ENCODE peak calls at places on chromosomes 1 and 21, in ten cellular contexts. X is gastrocnemius medialis, L is vagina, E is uterus, U is A549, M is breast epithelium, C is adrenal gland, Z is stomach, A is ovary, K is HCT116. F is an unnamed sample. For H3K4me1, the result is how much of the 10 kb centered on the place peaks cover.

GRCh38 chr1:91555821-91556531 is 55.3 kb downstream of the CDC7 start:
- DNase-seq in M (no peak), Z (no peak), K (no peak), X (no peak), U (no peak), A (no peak), E (no peak), C (peak), L (no peak), F (no peak)

GRCh38 chr1:16617101-16617727 is 3.9 kb upstream of the NBPF1 start:
- DNase-seq in A (peak), E (peak), C (peak), L (peak), Z (peak), K (no peak), X (no peak), M (no peak), U (no peak), F (peak)

GRCh38 chr1:233790662-233791371 is 113.7 kb upstream of the SLC35F3 start:
- DNase-seq in U (peak), K (peak), M (no peak), E (peak), Z (peak), L (no peak), C (peak), A (peak), X (no peak), F (peak)

GRCh38 chr1:221087919-221088318 is 208.7 kb downstream of the HLX start:
- DNase-seq in M (no peak), Z (no peak), U (no peak), L (no peak), E (no peak), X (no peak), K (no peak), A (no peak), C (no peak), F (no peak)

GRCh38 chr1:157156058-157156541 is 17.9 kb upstream of the ETV3 start:
- DNase-seq in M (peak), U (peak), E (peak), L (no peak), Z (peak), C (peak), A (peak), X (peak), K (peak), F (peak)

GRCh38 chr21:36388835-36389234 is 3.6 kb downstream of the CHAF1B start:
- DNase-seq in U (no peak), C (no peak), K (no peak), Z (no peak), X (peak), L (no peak), A (no peak), M (no peak), E (no peak), F (no peak)

GRCh38 chr1:23159963-23160877 is 8.4 kb downstream of the LUZP1 start:
- DNase-seq in M (no peak), K (no peak), E (no peak), Z (no peak), C (no peak), X (no peak), U (no peak), L (no peak), A (no peak), F (no peak)

GRCh38 chr1:52153898-52154297 is 12.0 kb downstream of the ZFYVE9 start:
- DNase-seq in C (no peak), E (no peak), A (no peak), Z (no peak), X (no peak), K (no peak), L (no peak), M (no peak), U (no peak), F (no peak)

GRCh38 chr1:160375788-160376524 is 9.1 kb downstream of the NHLH1 start:
- DNase-seq in Z (no peak), X (no peak), M (no peak), L (peak), A (no peak), U (no peak), E (no peak), C (no peak), K (no peak), F (no peak)

GRCh38 chr1:182595641-182596240 is 6.7 kb upstream of the RNASEL start:
- DNase-seq in C (peak), E (peak), U (peak), Z (peak), M (peak), X (peak), L (no peak), A (peak), K (peak), F (peak)

GRCh38 chr1:235009561-235010306 is 118.9 kb downstream of the TOMM20 start:
- DNase-seq in E (no peak), M (no peak), L (no peak), K (no peak), A (no peak), X (no peak), Z (no peak), U (no peak), C (no peak), F (peak)

GRCh38 chr1:28553229-28553930 is 495 bp downstream of the TRNAU1AP start:
- DNase-seq in M (peak), C (peak), U (peak), A (peak), E (no peak), X (no peak), K (no peak), L (no peak), Z (peak), F (peak)

GRCh38 chr1:119275145-119275929 is 93.2 kb upstream of the HAO2 start:
- DNase-seq in E (peak), X (peak), K (peak), M (no peak), Z (peak), L (no peak), U (peak), A (no peak), C (peak), F (no peak)

GRCh38 chr1:182955596-182956588 is 2.9 kb upstream of the SHCBP1L start:
- DNase-seq in E (no peak), M (no peak), Z (no peak), L (no peak), A (no peak), X (peak), C (peak), U (no peak), K (no peak), F (no peak)

GRCh38 chr1:65330021-65330420 is 20.7 kb downstream of the DNAJC6 start:
- DNase-seq in K (no peak), C (no peak), M (no peak), E (no peak), A (no peak), U (no peak), Z (no peak), X (no peak), L (no peak), F (no peak)

GRCh38 chr1:3423245-3423829 is 31.1 kb upstream of the ARHGEF16 start:
- DNase-seq in L (no peak), Z (peak), A (no peak), E (no peak), U (no peak), K (no peak), X (no peak), M (no peak), C (no peak), F (no peak)

GRCh38 chr1:48182441-48182840 is 40.1 kb upstream of the SLC5A9 start:
- DNase-seq in C (no peak), U (no peak), M (no peak), K (no peak), L (no peak), E (no peak), X (no peak), Z (no peak), A (no peak), F (no peak)

GRCh38 chr1:111967067-111967690 is 22.3 kb downstream of the KCND3 start:
- DNase-seq in U (no peak), A (no peak), X (no peak), M (no peak), C (no peak), Z (no peak), L (no peak), E (no peak), K (no peak), F (no peak)

GRCh38 chr1:40221977-40222772 is 25.6 kb upstream of the TMCO2 start:
- DNase-seq in X (no peak), M (no peak), K (no peak), L (no peak), U (no peak), Z (no peak), A (no peak), E (no peak), C (no peak), F (no peak)

DNA sequence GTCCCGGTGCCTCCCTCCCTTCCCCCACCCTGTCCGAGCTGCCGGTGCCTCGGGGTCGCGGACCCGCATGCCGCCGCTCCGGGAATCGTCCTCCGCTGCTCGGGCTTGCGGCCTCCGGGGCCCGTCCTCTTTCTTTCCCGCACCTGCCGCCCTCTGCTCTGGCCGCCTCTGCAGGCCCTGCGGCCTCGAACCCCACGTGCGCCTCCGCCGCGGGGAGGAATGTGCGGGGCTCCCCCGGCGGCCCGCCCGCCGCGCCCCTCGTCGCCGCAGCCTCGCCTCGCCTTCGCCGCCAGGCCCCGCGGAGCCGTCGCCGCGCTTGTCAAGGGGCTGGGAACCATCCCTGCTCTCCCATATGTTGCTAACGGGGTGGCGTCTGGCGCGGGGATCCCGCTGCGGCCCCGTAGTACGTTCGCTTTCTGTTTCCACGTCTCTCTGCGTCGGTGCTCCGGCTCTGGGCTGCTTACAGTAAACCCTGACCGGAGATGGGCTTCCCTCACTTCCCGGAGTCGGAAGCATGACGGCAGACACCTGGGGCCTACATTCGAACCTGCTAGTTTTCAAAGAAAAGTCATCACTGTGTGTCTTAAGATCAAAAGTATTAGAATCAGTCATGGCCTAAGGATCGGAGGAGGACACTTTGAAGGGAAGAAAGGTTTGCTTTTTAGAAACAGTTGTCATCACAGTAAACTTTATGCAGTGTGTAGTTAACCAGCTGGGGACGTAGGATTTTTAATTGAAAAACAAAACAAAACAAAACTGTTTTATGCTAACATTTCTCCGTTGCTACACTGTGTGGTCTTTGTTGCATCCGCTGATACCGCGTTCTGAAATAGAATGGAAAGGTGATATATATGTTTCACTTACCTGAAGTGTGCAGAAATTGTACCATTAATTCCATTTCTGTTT is 68.9 kb downstream of the SLC35A3 start:
- DNase-seq in Z (peak), X (peak), L (no peak), K (no peak), C (peak), M (peak), U (no peak), E (peak), A (peak), F (peak)
- H3K4me1 ChIP-seq in Z (half or more), X (under half), L (under half), K (under half), C (under half), M (under half), U (under half), E (under half), A (under half), F (under half)

GRCh38 chr1:54413295-54413694 is 7.1 kb upstream of the SSBP3 start:
- DNase-seq in K (no peak), L (no peak), Z (peak), M (no peak), A (peak), E (peak), C (peak), X (no peak), U (no peak), F (peak)
- TF ChIP-seq POLR2A in K (no peak), L (no peak), Z (no peak), M (no peak), A (no peak), E (no peak), C (no peak), X (no peak), U (no peak), F (no peak)

GRCh38 chr1:33346921-33347649 is 26.2 kb upstream of the A3GALT2 start:
- DNase-seq in C (peak), Z (peak), U (peak), E (peak), A (no peak), K (peak), M (no peak), L (no peak), X (no peak), F (no peak)
- H3K4me1 ChIP-seq in C (half or more), Z (half or more), U (under half), E (under half), A (under half), K (half or more), M (under half), L (half or more), X (half or more), F (half or more)

DNA sequence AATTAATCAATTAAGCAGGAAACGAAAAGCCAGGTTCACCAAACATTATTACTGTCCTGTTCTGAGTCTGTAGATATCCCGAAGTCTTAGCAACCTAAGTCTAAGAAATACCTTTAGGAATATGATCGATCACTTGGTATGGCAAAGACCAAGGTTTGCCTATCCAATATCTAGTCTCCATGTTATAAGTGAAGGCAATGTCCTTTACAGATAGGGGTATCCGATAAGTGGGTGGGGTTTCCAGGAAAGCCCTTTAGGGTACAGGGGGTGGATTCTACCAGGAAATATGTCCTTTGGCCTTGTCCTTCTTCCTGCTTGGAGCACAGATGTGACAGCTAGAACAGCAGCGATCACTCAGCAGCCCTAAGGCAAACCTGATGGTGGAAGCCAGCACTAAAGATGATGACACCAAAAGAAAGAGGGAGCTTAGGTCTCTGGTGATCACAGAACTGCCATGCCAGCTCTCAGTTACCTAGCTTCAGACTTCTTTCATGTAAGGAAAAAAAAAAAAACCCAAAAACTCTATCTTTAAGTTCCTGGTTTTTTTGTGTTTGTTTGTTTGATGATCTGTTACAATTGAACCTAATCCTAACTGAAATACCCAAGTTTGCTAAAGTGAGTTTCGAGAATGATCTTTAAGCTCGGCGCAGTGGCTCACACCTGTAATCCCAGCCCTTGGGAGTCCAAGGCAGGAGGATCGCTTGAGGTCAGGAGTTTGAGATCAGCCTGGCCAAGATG is 40.8 kb downstream of the DSTYK start:
- DNase-seq in K (no peak), C (no peak), X (no peak), L (no peak), Z (no peak), U (no peak), E (no peak), M (no peak), A (no peak), F (no peak)
- TF ChIP-seq POLR2A in K (no peak), C (no peak), X (no peak), L (no peak), Z (no peak), U (no peak), E (no peak), M (no peak), A (no peak), F (no peak)

GRCh38 chr21:34883501-34884271 is 165.4 kb downstream of the RUNX1 start:
- DNase-seq in X (no peak), U (no peak), E (no peak), C (no peak), M (no peak), Z (no peak), A (no peak), K (no peak), L (no peak), F (no peak)
- H3K4me1 ChIP-seq in X (under half), U (half or more), E (under half), C (under half), M (under half), Z (under half), A (under half), K (half or more), L (under half), F (under half)

GRCh38 chr1:228150458-228151169 is 884 bp downstream of the GJC2 start:
- DNase-seq in U (no peak), C (peak), L (no peak), A (peak), X (peak), M (no peak), E (peak), K (no peak), Z (no peak), F (no peak)

GRCh38 chr1:228150021-228150457 is 309 bp downstream of the GJC2 start:
- DNase-seq in M (no peak), L (no peak), Z (no peak), C (no peak), E (no peak), A (peak), K (no peak), X (peak), U (no peak), F (no peak)

GRCh38 chr1:228148196-228148861 is 1.4 kb upstream of the GJC2 start:
- DNase-seq in K (no peak), U (no peak), E (peak), M (no peak), Z (no peak), L (no peak), C (no peak), X (peak), A (peak), F (peak)

GRCh38 chr1:228148971-228149340 is 774 bp upstream of the GJC2 start:
- DNase-seq in U (no peak), Z (no peak), E (no peak), A (no peak), X (peak), M (no peak), K (no peak), L (no peak), C (no peak), F (no peak)

GRCh38 chr1:228149341-228150020 is at the start of gene GJC2:
- DNase-seq in E (peak), U (no peak), A (peak), L (no peak), C (no peak), K (no peak), Z (no peak), M (no peak), X (peak), F (no peak)
- TF ChIP-seq POLR2A in E (peak), U (no peak), A (no peak), L (no peak), C (no peak), K (no peak), Z (no peak), M (no peak), X (no peak), F (no peak)

GRCh38 chr1:35184495-35185199 is 8.3 kb downstream of the SFPQ start:
- DNase-seq in E (no peak), C (no peak), L (no peak), K (no peak), X (no peak), A (no peak), M (no peak), Z (no peak), U (no peak), F (no peak)
- H3K4me1 ChIP-seq in E (under half), C (half or more), L (half or more), K (under half), X (half or more), A (under half), M (under half), Z (half or more), U (half or more), F (half or more)

DNA sequence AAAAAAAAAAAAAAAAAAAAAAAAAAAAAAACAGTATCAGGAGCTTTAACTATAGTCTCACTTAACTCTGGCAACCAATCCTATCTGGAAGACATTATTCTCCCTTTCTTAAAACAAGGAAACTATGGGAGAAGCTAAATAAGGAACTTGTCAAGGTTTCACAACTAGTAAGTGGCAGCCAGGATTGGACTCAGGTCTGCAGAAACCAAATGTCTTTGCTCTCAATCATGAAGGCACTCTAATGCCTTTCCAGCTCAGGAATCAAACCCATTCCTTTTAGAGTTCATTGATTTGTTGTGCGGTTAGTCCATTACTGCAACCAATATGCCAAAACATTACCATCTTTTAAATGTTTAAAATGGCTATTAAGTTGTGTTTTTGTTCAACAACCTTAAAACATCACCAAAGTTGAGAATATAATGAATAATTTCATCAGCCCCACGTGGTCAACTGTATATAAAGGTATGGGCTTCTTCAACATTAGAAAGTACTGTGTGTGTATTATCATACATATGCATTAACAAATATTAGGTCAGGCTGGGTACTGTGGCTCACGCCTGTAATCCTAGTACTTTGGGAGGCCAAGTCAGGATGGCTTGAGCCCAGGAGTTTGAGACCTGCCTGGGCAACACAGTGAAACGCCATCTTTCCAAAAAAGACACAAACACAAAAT is 1.5 kb downstream of the EPRS1 start:
- DNase-seq in Z (no peak), U (no peak), M (no peak), C (no peak), K (no peak), X (no peak), E (no peak), L (no peak), A (no peak), F (no peak)
- TF ChIP-seq POLR2A in Z (no peak), U (no peak), M (no peak), C (no peak), K (no peak), X (no peak), E (no peak), L (no peak), A (no peak), F (no peak)

DNA sequence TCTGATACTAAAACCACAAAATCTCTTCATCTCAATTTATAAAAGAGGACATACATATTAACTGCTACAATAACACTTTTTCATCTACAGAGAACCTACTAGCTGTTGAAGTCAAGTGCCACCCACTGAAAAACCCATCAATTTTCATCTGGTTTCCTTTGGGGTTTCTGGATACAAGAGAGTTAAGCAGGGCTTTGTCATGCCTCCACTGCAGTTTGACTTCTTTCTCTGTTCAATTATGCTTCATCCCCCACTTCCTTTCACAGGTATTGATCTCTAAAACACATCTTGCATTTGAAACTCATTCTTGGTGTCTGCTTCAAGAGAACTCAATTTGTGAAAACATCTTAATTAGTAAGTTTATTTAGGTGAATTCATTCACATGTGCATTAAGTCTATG is 60.5 kb upstream of the ANGPTL3 start:
- DNase-seq in E (no peak), X (no peak), L (no peak), A (no peak), K (no peak), Z (no peak), U (no peak), C (no peak), M (no peak), F (no peak)
- H3K4me1 ChIP-seq in E (under half), X (under half), L (under half), A (under half), K (under half), Z (under half), U (under half), C (under half), M (under half), F (under half)

F was measured in Peyer's patch.